ENCODE peak calls at places on chromosomes 1 and 21, in ten cellular contexts. I, P, Z, E, O, V, D, H, U and X are unnamed samples.
A peak's percentile ranks its signal among the peaks of the same experiment; 100 is the strongest.

GRCh38 chr21:43926196-43926595 is 61.2 kb downstream of the AGPAT3 start:
- DNase-seq in P (no peak), D (no peak), H (no peak), O (no peak), Z (no peak), U (no peak), I (no peak), E (no peak), V (no peak), X (no peak)

GRCh38 chr1:76330993-76331603 is 256.6 kb downstream of the ST6GALNAC3 start:
- DNase-seq in E (peak; percentile 22), P (no peak), V (peak; percentile 49), D (peak; percentile 70), O (peak; percentile 59), H (no peak), I (peak; percentile 82), Z (peak; percentile 55), U (peak; percentile 90), X (peak; percentile 21)

GRCh38 chr1:225470691-225471452 is 43.0 kb upstream of the LBR start:
- DNase-seq in D (no peak), E (no peak), I (no peak), P (no peak), V (no peak), U (no peak), Z (no peak), H (no peak), O (no peak), X (no peak)

GRCh38 chr21:35051287-35051818 is 2.3 kb upstream of the RUNX1 start:
- DNase-seq in I (peak; percentile 89), V (no peak), O (peak; percentile 78), U (peak; percentile 76), E (peak; percentile 76), D (peak; percentile 81), Z (no peak), P (peak; percentile 61), H (peak; percentile 55), X (no peak)

GRCh38 chr1:160814316-160814715 is 18.3 kb downstream of the LY9 start:
- DNase-seq in O (no peak), Z (no peak), H (no peak), E (no peak), P (no peak), V (no peak), D (no peak), I (no peak), U (no peak), X (no peak)

GRCh38 chr1:10515627-10516026 is 40.9 kb downstream of the PEX14 start:
- DNase-seq in Z (peak; percentile 61), D (no peak), U (no peak), I (no peak), E (no peak), V (no peak), H (no peak), P (no peak), O (no peak), X (no peak)

GRCh38 chr1:36305915-36306209 is 306 bp upstream of the SH3D21 start:
- DNase-seq in O (no peak), D (no peak), H (no peak), U (no peak), P (no peak), V (no peak), Z (no peak), I (no peak), E (no peak), X (no peak)

GRCh38 chr1:102879439-102879993 is 228.8 kb downstream of the COL11A1 start:
- DNase-seq in P (no peak), H (no peak), Z (peak; percentile 44), O (no peak), U (peak; percentile 86), V (no peak), I (no peak), D (no peak), E (no peak), X (peak; percentile 42)

GRCh38 chr1:3785045-3785444 is 11.3 kb downstream of the LRRC47 start:
- DNase-seq in O (no peak), H (no peak), D (no peak), Z (no peak), I (no peak), E (no peak), U (no peak), V (no peak), P (no peak), X (no peak)

GRCh38 chr21:41601573-41602371 is 93.8 kb upstream of the TMPRSS2 start:
- DNase-seq in Z (peak; percentile 48), P (no peak), U (peak; percentile 18), V (no peak), H (no peak), D (no peak), E (no peak), O (no peak), I (no peak), X (no peak)

GRCh38 chr21:34524671-34525601 is 12.9 kb upstream of the KCNE1 start:
- DNase-seq in H (no peak), P (no peak), D (no peak), U (peak; percentile 77), Z (peak; percentile 20), E (no peak), V (no peak), O (peak; percentile 66), I (peak; percentile 81), X (no peak)

GRCh38 chr21:27448960-27449359 is 482.1 kb upstream of the ADAMTS5 start:
- DNase-seq in O (no peak), H (no peak), P (no peak), I (no peak), E (no peak), U (no peak), Z (no peak), D (no peak), V (no peak), X (no peak)

GRCh38 chr1:35707253-35708178 is 11.2 kb downstream of the C1orf216 start:
- DNase-seq in Z (no peak), E (no peak), H (no peak), D (peak; percentile 47), U (no peak), O (peak; percentile 93), V (peak; percentile 83), P (no peak), I (peak; percentile 87), X (no peak)

GRCh38 chr1:40385437-40386310 is 12.1 kb downstream of the SMAP2 start:
- DNase-seq in U (peak; percentile 50), I (no peak), P (no peak), O (no peak), Z (no peak), H (no peak), V (no peak), E (no peak), D (peak; percentile 53), X (no peak)

GRCh38 chr1:171841931-171842723 is 829 bp downstream of the DNM3 start:
- DNase-seq in E (no peak), O (peak; percentile 41), V (no peak), U (no peak), H (no peak), Z (peak; percentile 22), P (no peak), I (peak; percentile 64), D (peak; percentile 73), X (no peak)

GRCh38 chr1:228393268-228393699 is 13.4 kb downstream of the TRIM11 start:
- DNase-seq in D (no peak), I (peak; percentile 60), V (no peak), O (peak; percentile 54), Z (peak; percentile 2), E (no peak), P (no peak), H (peak; percentile 4), U (peak; percentile 84), X (no peak)